ENCODE peak calls at places on chromosomes 11 and 22, in eight cellular contexts. H is pancreas; N is lower lobe of right lung; Q is uterus; A is naive thymus-derived CD4-positive, alpha-beta T cell; B is neural progenitor cell; I is tibial nerve; T is lung. O is an unnamed sample.

GRCh38 chr11:59145534-59145933 is 2.9 kb downstream of the FAM111A start:
- DNase-seq in H (no peak), N (no peak), Q (no peak), A (no peak), B (no peak), I (peak; percentile 41), T (no peak), O (no peak)

GRCh38 chr22:18070556-18071306 is 7.1 kb upstream of the PEX26 start:
- DNase-seq in H (no peak), N (no peak), Q (no peak), A (no peak), B (no peak), I (no peak), T (no peak), O (no peak)

GRCh38 chr22:28012811-28013460 is 93.9 kb upstream of the PITPNB start:
- DNase-seq in H (no peak), N (peak; percentile 18), Q (no peak), A (no peak), B (no peak), I (no peak), T (no peak), O (no peak)

GRCh38 chr22:20242393-20243175 is 25.5 kb downstream of the RTN4R start:
- DNase-seq in H (no peak), N (no peak), Q (no peak), A (no peak), B (no peak), I (no peak), T (no peak), O (peak; percentile 23)

GRCh38 chr22:43848366-43849171 is 13.7 kb downstream of the SULT4A1 start:
- DNase-seq in H (peak; percentile 36), N (no peak), Q (no peak), A (no peak), B (peak; percentile 61), I (no peak), T (no peak), O (no peak)

GRCh38 chr11:108693852-108694251 is 29.0 kb downstream of the DDX10 start:
- DNase-seq in H (no peak), N (no peak), Q (no peak), A (no peak), B (no peak), I (no peak), T (no peak), O (no peak)

GRCh38 chr11:7278314-7278917 is 26.7 kb downstream of the SYT9 start:
- DNase-seq in H (peak; percentile 25), N (no peak), Q (no peak), A (no peak), B (peak; percentile 65), I (no peak), T (no peak), O (no peak)

GRCh38 chr22:38882480-38882879 is 10.5 kb upstream of the CBX6 start:
- DNase-seq in H (no peak), N (no peak), Q (peak; percentile 53), A (no peak), B (no peak), I (no peak), T (no peak), O (no peak)

GRCh38 chr22:17754233-17754925 is 19.9 kb downstream of the BID start:
- DNase-seq in H (no peak), N (no peak), Q (no peak), A (peak; percentile 27), B (peak; percentile 62), I (no peak), T (no peak), O (peak; percentile 62)

GRCh38 chr11:62340269-62340901 is 3.1 kb downstream of the ASRGL1 start:
- DNase-seq in H (peak; percentile 54), N (peak; percentile 61), Q (peak; percentile 20), A (peak; percentile 42), B (peak; percentile 63), I (peak; percentile 62), T (peak; percentile 38), O (peak; percentile 76)

GRCh38 chr11:19642185-19642591 is 70.4 kb upstream of the NAV2 start:
- DNase-seq in H (no peak), N (no peak), Q (no peak), A (no peak), B (no peak), I (no peak), T (no peak), O (no peak)

GRCh38 chr11:65206441-65206841 is 24.7 kb downstream of the CAPN1 start:
- DNase-seq in H (no peak), N (no peak), Q (no peak), A (peak; percentile 17), B (no peak), I (no peak), T (no peak), O (no peak)

GRCh38 chr11:93744669-93745004 is 3.2 kb downstream of the C11orf54 start:
- DNase-seq in H (no peak), N (no peak), Q (no peak), A (no peak), B (no peak), I (no peak), T (no peak), O (no peak)

GRCh38 chr11:75966546-75967287 is 151.7 kb downstream of the UVRAG start:
- DNase-seq in H (no peak), N (no peak), Q (no peak), A (no peak), B (no peak), I (no peak), T (no peak), O (no peak)

GRCh38 chr22:26428515-26429457 is at the start of gene ASPHD2:
- DNase-seq in H (peak; percentile 61), N (peak; percentile 76), Q (peak; percentile 53), A (peak; percentile 82), B (peak; percentile 93), I (peak; percentile 23), T (peak; percentile 52), O (peak; percentile 76)

GRCh38 chr11:9527481-9528140 is 45.9 kb upstream of the WEE1 start:
- DNase-seq in H (no peak), N (no peak), Q (peak; percentile 43), A (no peak), B (no peak), I (peak; percentile 38), T (no peak), O (no peak)

GRCh38 chr22:24418786-24419479 is 8.5 kb upstream of the ADORA2A start:
- DNase-seq in H (peak; percentile 11), N (no peak), Q (no peak), A (no peak), B (no peak), I (no peak), T (no peak), O (no peak)

GRCh38 chr11:128921790-128922189 is 20.9 kb downstream of the TP53AIP1 start:
- DNase-seq in H (no peak), N (no peak), Q (no peak), A (no peak), B (no peak), I (no peak), T (no peak), O (no peak)

GRCh38 chr11:70016666-70017347 is 61.3 kb upstream of the ANO1 start:
- DNase-seq in H (no peak), N (no peak), Q (no peak), A (no peak), B (no peak), I (no peak), T (no peak), O (no peak)

GRCh38 chr22:38799265-38800002 is 5.5 kb upstream of the DNAL4 start:
- DNase-seq in H (no peak), N (no peak), Q (no peak), A (no peak), B (no peak), I (no peak), T (no peak), O (no peak)

GRCh38 chr22:41914611-41915034 is 251 bp downstream of the SHISA8 start:
- DNase-seq in H (no peak), N (no peak), Q (no peak), A (no peak), B (peak; percentile 58), I (no peak), T (no peak), O (no peak)

GRCh38 chr11:44066732-44067131 is 662 bp downstream of the ACCS start:
- DNase-seq in H (no peak), N (no peak), Q (peak; percentile 21), A (no peak), B (no peak), I (no peak), T (no peak), O (no peak)

GRCh38 chr11:60455531-60456042 is at the start of gene MS4A1:
- DNase-seq in H (no peak), N (no peak), Q (no peak), A (no peak), B (no peak), I (no peak), T (no peak), O (peak; percentile 48)

GRCh38 chr11:102603091-102603490 is 22.0 kb downstream of the MMP20 start:
- DNase-seq in H (peak; percentile 18), N (no peak), Q (no peak), A (no peak), B (peak; percentile 58), I (peak; percentile 13), T (no peak), O (no peak)
- H3K27ac ChIP-seq in H (no peak overlapping the region), N (no peak overlapping the region), Q (no peak overlapping the region), A (no peak overlapping the region), B (no peak overlapping the region), I (peak overlapping the region; percentile 95), T (no peak overlapping the region), O (no peak overlapping the region)

GRCh38 chr22:46593211-46593676 is 26.9 kb upstream of the GRAMD4 start:
- DNase-seq in H (no peak), N (peak; percentile 80), Q (no peak), A (no peak), B (peak; percentile 1), I (peak; percentile 48), T (no peak), O (no peak)
- H3K4me3 ChIP-seq in H (no peak overlapping the region), N (peak overlapping the region; percentile 31), Q (no peak overlapping the region), A (no peak overlapping the region), B (no peak overlapping the region), I (peak overlapping the region; percentile 36), T (no peak overlapping the region), O (no peak overlapping the region)

DNA sequence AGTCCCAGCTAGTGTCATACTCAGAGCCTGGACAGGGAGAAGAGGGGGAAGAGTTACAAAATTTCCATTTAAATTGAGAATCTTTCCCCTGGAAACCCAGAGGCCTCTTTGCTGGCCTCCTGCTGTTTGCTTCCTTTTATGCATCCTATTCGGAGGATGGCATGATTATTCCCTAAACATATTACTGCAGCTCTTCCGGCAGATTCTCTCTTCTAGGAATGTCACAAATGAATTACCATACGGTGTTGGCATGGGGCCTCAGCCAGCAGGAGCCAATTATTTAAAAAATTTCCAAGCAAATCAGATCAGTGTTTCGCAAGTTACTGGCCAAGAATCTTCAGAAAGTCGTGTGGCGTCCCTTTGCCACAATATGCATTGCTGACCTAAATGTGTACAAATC is 326.7 kb upstream of the NCAM1 start:
- DNase-seq in H (no peak), N (no peak), Q (no peak), A (no peak), B (no peak), I (no peak), T (no peak), O (no peak)
- H3K4me1 ChIP-seq in H (no peaks in the 10 kb centered on the region), N (no peaks in the 10 kb centered on the region), Q (no peaks in the 10 kb centered on the region), A (no peaks in the 10 kb centered on the region), B (peaks cover 11% of the 10 kb centered on the region), I (no peaks in the 10 kb centered on the region), T (peaks cover 3% of the 10 kb centered on the region), O (no peaks in the 10 kb centered on the region)

DNA sequence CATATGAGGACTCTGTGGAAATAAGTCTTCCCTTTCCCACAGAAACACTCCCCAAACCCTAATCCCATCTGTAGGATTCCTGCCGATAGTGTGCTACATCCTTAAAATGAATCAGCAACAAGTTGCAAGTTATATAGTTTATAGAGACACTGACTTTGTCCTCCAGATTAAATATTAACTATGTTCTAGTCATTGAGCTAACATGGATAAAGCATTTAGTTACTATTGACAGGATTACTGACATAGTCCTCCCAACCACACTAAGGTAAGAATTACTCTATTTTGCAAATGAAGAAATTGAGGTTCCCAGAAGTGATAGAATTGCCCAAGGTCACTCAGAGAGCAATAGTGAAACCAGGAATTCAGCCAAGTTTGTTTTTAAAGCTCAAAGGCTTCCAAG is 1.9 kb downstream of the OR52M1 start:
- DNase-seq in H (no peak), N (no peak), Q (no peak), A (no peak), B (no peak), I (no peak), T (no peak), O (no peak)
- H3K27ac ChIP-seq in H (no peak overlapping the region), N (no peak overlapping the region), Q (no peak overlapping the region), A (no peak overlapping the region), B (no peak overlapping the region), I (no peak overlapping the region), T (no peak overlapping the region), O (no peak overlapping the region)

O was measured in CD8-positive, alpha-beta memory T cell.